ENCODE peak calls at places on chromosomes 11 and 22, in eight cellular contexts. One of them, this sample, is unnamed.

GRCh38 chr11:27699926-27700350 is 317 bp downstream of the BDNF start:
- DNase-seq in tibial artery: no peak
- DNase-seq in endothelial cell of umbilical vein: no peak
- DNase-seq in SJSA1: no peak
- DNase-seq in stomach: no peak
- DNase-seq in thoracic aorta: no peak
- DNase-seq in kidney: peak; percentile 62
- DNase-seq in transverse colon: no peak
- DNase-seq in this sample: no peak

GRCh38 chr22:49444781-49445180 is 382.9 kb downstream of the BRD1 start:
- DNase-seq in SJSA1: no peak
- DNase-seq in stomach: no peak
- DNase-seq in endothelial cell of umbilical vein: no peak
- DNase-seq in kidney: no peak
- DNase-seq in thoracic aorta: no peak
- DNase-seq in tibial artery: no peak
- DNase-seq in transverse colon: no peak
- DNase-seq in this sample: no peak

GRCh38 chr22:39234867-39235687 is 9.7 kb downstream of the PDGFB start:
- DNase-seq in SJSA1: no peak
- DNase-seq in thoracic aorta: no peak
- DNase-seq in tibial artery: no peak
- DNase-seq in transverse colon: peak; percentile 63
- DNase-seq in stomach: peak; percentile 75
- DNase-seq in kidney: peak; percentile 93
- DNase-seq in endothelial cell of umbilical vein: peak; percentile 70
- DNase-seq in this sample: peak; percentile 83

GRCh38 chr11:128895505-128895904 is 4.3 kb downstream of the KCNJ5 start:
- DNase-seq in kidney: no peak
- DNase-seq in thoracic aorta: no peak
- DNase-seq in transverse colon: no peak
- DNase-seq in stomach: no peak
- DNase-seq in tibial artery: no peak
- DNase-seq in SJSA1: no peak
- DNase-seq in endothelial cell of umbilical vein: no peak
- DNase-seq in this sample: no peak

GRCh38 chr11:13338437-13339069 is 61.0 kb downstream of the BMAL1 start:
- DNase-seq in tibial artery: no peak
- DNase-seq in endothelial cell of umbilical vein: no peak
- DNase-seq in kidney: no peak
- DNase-seq in thoracic aorta: no peak
- DNase-seq in SJSA1: no peak
- DNase-seq in transverse colon: no peak
- DNase-seq in stomach: no peak
- DNase-seq in this sample: no peak

GRCh38 chr11:76123243-76123642 is 83.1 kb downstream of the WNT11 start:
- DNase-seq in stomach: no peak
- DNase-seq in endothelial cell of umbilical vein: no peak
- DNase-seq in SJSA1: no peak
- DNase-seq in tibial artery: no peak
- DNase-seq in transverse colon: no peak
- DNase-seq in thoracic aorta: no peak
- DNase-seq in kidney: no peak
- DNase-seq in this sample: no peak

GRCh38 chr11:65897020-65897471 is 3.1 kb downstream of the FOSL1 start:
- DNase-seq in stomach: no peak
- DNase-seq in endothelial cell of umbilical vein: no peak
- DNase-seq in thoracic aorta: no peak
- DNase-seq in tibial artery: no peak
- DNase-seq in SJSA1: no peak
- DNase-seq in transverse colon: no peak
- DNase-seq in kidney: no peak
- DNase-seq in this sample: no peak

GRCh38 chr11:102783016-102783415 is 2.6 kb upstream of the MMP10 start:
- DNase-seq in tibial artery: no peak
- DNase-seq in transverse colon: no peak
- DNase-seq in thoracic aorta: no peak
- DNase-seq in stomach: no peak
- DNase-seq in endothelial cell of umbilical vein: no peak
- DNase-seq in SJSA1: no peak
- DNase-seq in kidney: no peak
- DNase-seq in this sample: no peak

GRCh38 chr22:30485362-30485988 is 13.7 kb upstream of the SEC14L3 start:
- DNase-seq in transverse colon: peak; percentile 72
- DNase-seq in SJSA1: peak; percentile 67
- DNase-seq in tibial artery: no peak
- DNase-seq in stomach: peak; percentile 74
- DNase-seq in endothelial cell of umbilical vein: peak; percentile 59
- DNase-seq in thoracic aorta: no peak
- DNase-seq in kidney: no peak
- DNase-seq in this sample: peak; percentile 56

GRCh38 chr11:87477321-87477720 is 439.6 kb downstream of the TMEM135 start:
- DNase-seq in SJSA1: no peak
- DNase-seq in transverse colon: no peak
- DNase-seq in tibial artery: no peak
- DNase-seq in thoracic aorta: no peak
- DNase-seq in endothelial cell of umbilical vein: no peak
- DNase-seq in stomach: no peak
- DNase-seq in kidney: no peak
- DNase-seq in this sample: no peak

GRCh38 chr22:47419239-47419638 is 656.8 kb downstream of the TBC1D22A start:
- DNase-seq in endothelial cell of umbilical vein: no peak
- DNase-seq in stomach: no peak
- DNase-seq in thoracic aorta: no peak
- DNase-seq in tibial artery: no peak
- DNase-seq in transverse colon: no peak
- DNase-seq in kidney: no peak
- DNase-seq in SJSA1: no peak
- DNase-seq in this sample: no peak

GRCh38 chr22:19892249-19892879 is 37.7 kb upstream of the GNB1L start:
- DNase-seq in transverse colon: no peak
- DNase-seq in endothelial cell of umbilical vein: peak; percentile 79
- DNase-seq in tibial artery: no peak
- DNase-seq in SJSA1: no peak
- DNase-seq in thoracic aorta: no peak
- DNase-seq in kidney: peak; percentile 65
- DNase-seq in stomach: no peak
- DNase-seq in this sample: no peak
- H3K27ac ChIP-seq in transverse colon: peak overlapping the region; percentile 43
- H3K27ac ChIP-seq in endothelial cell of umbilical vein: peak overlapping the region; percentile 83
- H3K27ac ChIP-seq in tibial artery: no peak overlapping the region
- H3K27ac ChIP-seq in SJSA1: peak overlapping the region; percentile 59
- H3K27ac ChIP-seq in thoracic aorta: no peak overlapping the region
- H3K27ac ChIP-seq in kidney: no peak overlapping the region
- H3K27ac ChIP-seq in stomach: no peak overlapping the region
- H3K27ac ChIP-seq in this sample: no peak overlapping the region

GRCh38 chr11:32333335-32333991 is 101.9 kb downstream of the WT1 start:
- DNase-seq in stomach: peak; percentile 63
- DNase-seq in thoracic aorta: no peak
- DNase-seq in transverse colon: peak; percentile 55
- DNase-seq in SJSA1: no peak
- DNase-seq in kidney: peak; percentile 77
- DNase-seq in endothelial cell of umbilical vein: peak; percentile 28
- DNase-seq in tibial artery: peak; percentile 70
- DNase-seq in this sample: peak; percentile 42
- H3K4me3 ChIP-seq in stomach: peak overlapping the region; percentile 42
- H3K4me3 ChIP-seq in thoracic aorta: peak overlapping the region; percentile 72
- H3K4me3 ChIP-seq in transverse colon: peak overlapping the region; percentile 46
- H3K4me3 ChIP-seq in SJSA1: no peak overlapping the region
- H3K4me3 ChIP-seq in kidney: peak overlapping the region; percentile 47
- H3K4me3 ChIP-seq in endothelial cell of umbilical vein: peak overlapping the region; percentile 21
- H3K4me3 ChIP-seq in tibial artery: peak overlapping the region; percentile 39
- H3K4me3 ChIP-seq in this sample: peak overlapping the region; percentile 62

GRCh38 chr22:26658161-26658560 is 773 bp downstream of the MIAT start:
- DNase-seq in SJSA1: no peak
- DNase-seq in thoracic aorta: no peak
- DNase-seq in stomach: no peak
- DNase-seq in tibial artery: no peak
- DNase-seq in transverse colon: no peak
- DNase-seq in kidney: no peak
- DNase-seq in endothelial cell of umbilical vein: no peak
- DNase-seq in this sample: no peak

GRCh38 chr22:26660961-26661578 is 3.7 kb downstream of the MIAT start:
- DNase-seq in tibial artery: no peak
- DNase-seq in transverse colon: no peak
- DNase-seq in stomach: no peak
- DNase-seq in endothelial cell of umbilical vein: no peak
- DNase-seq in SJSA1: no peak
- DNase-seq in thoracic aorta: no peak
- DNase-seq in kidney: no peak
- DNase-seq in this sample: no peak

GRCh38 chr22:26656896-26657851 is at the start of gene MIAT:
- DNase-seq in thoracic aorta: no peak
- DNase-seq in kidney: no peak
- DNase-seq in SJSA1: no peak
- DNase-seq in stomach: peak; percentile 40
- DNase-seq in tibial artery: no peak
- DNase-seq in endothelial cell of umbilical vein: no peak
- DNase-seq in transverse colon: peak; percentile 64
- DNase-seq in this sample: no peak

GRCh38 chr22:26662160-26662559 is 4.8 kb downstream of the MIAT start:
- DNase-seq in stomach: no peak
- DNase-seq in tibial artery: no peak
- DNase-seq in SJSA1: no peak
- DNase-seq in kidney: no peak
- DNase-seq in transverse colon: no peak
- DNase-seq in thoracic aorta: no peak
- DNase-seq in endothelial cell of umbilical vein: no peak
- DNase-seq in this sample: no peak

GRCh38 chr22:26658671-26659478 is 1.5 kb downstream of the MIAT start:
- DNase-seq in endothelial cell of umbilical vein: peak; percentile 52
- DNase-seq in kidney: no peak
- DNase-seq in tibial artery: no peak
- DNase-seq in transverse colon: peak; percentile 68
- DNase-seq in SJSA1: peak; percentile 83
- DNase-seq in stomach: peak; percentile 40
- DNase-seq in thoracic aorta: peak; percentile 57
- DNase-seq in this sample: no peak
- H3K27ac ChIP-seq in endothelial cell of umbilical vein: no peak overlapping the region
- H3K27ac ChIP-seq in kidney: no peak overlapping the region
- H3K27ac ChIP-seq in tibial artery: no peak overlapping the region
- H3K27ac ChIP-seq in transverse colon: peak overlapping the region; percentile 18
- H3K27ac ChIP-seq in SJSA1: no peak overlapping the region
- H3K27ac ChIP-seq in stomach: no peak overlapping the region
- H3K27ac ChIP-seq in thoracic aorta: no peak overlapping the region
- H3K27ac ChIP-seq in this sample: no peak overlapping the region

GRCh38 chr22:35891442-35891841 is 137.2 kb downstream of the RBFOX2 start:
- DNase-seq in transverse colon: no peak
- DNase-seq in thoracic aorta: no peak
- DNase-seq in tibial artery: no peak
- DNase-seq in SJSA1: no peak
- DNase-seq in stomach: no peak
- DNase-seq in endothelial cell of umbilical vein: no peak
- DNase-seq in kidney: no peak
- DNase-seq in this sample: no peak

GRCh38 chr22:35892192-35892591 is 136.4 kb downstream of the RBFOX2 start:
- DNase-seq in thoracic aorta: no peak
- DNase-seq in SJSA1: no peak
- DNase-seq in transverse colon: no peak
- DNase-seq in tibial artery: no peak
- DNase-seq in endothelial cell of umbilical vein: peak; percentile 64
- DNase-seq in kidney: no peak
- DNase-seq in stomach: no peak
- DNase-seq in this sample: no peak

GRCh38 chr22:35894464-35894878 is 134.2 kb downstream of the RBFOX2 start:
- DNase-seq in transverse colon: peak; percentile 15
- DNase-seq in endothelial cell of umbilical vein: no peak
- DNase-seq in kidney: no peak
- DNase-seq in stomach: no peak
- DNase-seq in thoracic aorta: peak; percentile 10
- DNase-seq in tibial artery: peak; percentile 77
- DNase-seq in SJSA1: no peak
- DNase-seq in this sample: no peak

GRCh38 chr22:35894937-35895708 is 133.5 kb downstream of the RBFOX2 start:
- DNase-seq in SJSA1: no peak
- DNase-seq in tibial artery: peak; percentile 77
- DNase-seq in kidney: no peak
- DNase-seq in endothelial cell of umbilical vein: no peak
- DNase-seq in transverse colon: peak; percentile 12
- DNase-seq in stomach: no peak
- DNase-seq in thoracic aorta: peak; percentile 34
- DNase-seq in this sample: no peak

DNA sequence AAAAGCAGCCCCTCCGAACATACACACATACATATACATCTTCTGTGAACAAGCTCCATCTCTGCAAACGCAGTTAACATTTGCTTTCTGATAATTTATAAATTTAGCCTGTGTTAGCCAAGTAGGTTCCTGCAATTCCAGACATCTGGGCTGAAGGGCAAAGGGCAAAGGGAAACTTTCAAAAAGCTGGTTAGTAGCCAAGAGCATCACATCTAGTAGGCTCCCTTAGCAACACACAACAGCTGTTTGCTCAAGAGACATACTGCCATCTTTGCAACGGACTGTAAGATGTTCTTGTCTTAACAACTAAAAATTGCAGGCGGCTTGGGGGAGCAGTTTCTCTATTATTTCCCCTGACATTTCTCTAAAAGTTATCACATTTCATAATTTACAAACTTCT is 134.9 kb downstream of the RBFOX2 start:
- DNase-seq in SJSA1: no peak
- DNase-seq in endothelial cell of umbilical vein: peak; percentile 40
- DNase-seq in thoracic aorta: no peak
- DNase-seq in transverse colon: no peak
- DNase-seq in tibial artery: no peak
- DNase-seq in kidney: no peak
- DNase-seq in stomach: no peak
- DNase-seq in this sample: no peak
- H3K4me3 ChIP-seq in SJSA1: no peak overlapping the region
- H3K4me3 ChIP-seq in endothelial cell of umbilical vein: no peak overlapping the region
- H3K4me3 ChIP-seq in thoracic aorta: peak overlapping the region; percentile 76
- H3K4me3 ChIP-seq in transverse colon: peak overlapping the region; percentile 6
- H3K4me3 ChIP-seq in tibial artery: peak overlapping the region; percentile 53
- H3K4me3 ChIP-seq in kidney: no peak overlapping the region
- H3K4me3 ChIP-seq in stomach: peak overlapping the region; percentile 34
- H3K4me3 ChIP-seq in this sample: peak overlapping the region; percentile 65

GRCh38 chr22:45890351-45890635 is 86.7 kb downstream of the WNT7B start:
- DNase-seq in stomach: no peak
- DNase-seq in kidney: no peak
- DNase-seq in SJSA1: no peak
- DNase-seq in thoracic aorta: no peak
- DNase-seq in endothelial cell of umbilical vein: no peak
- DNase-seq in transverse colon: no peak
- DNase-seq in tibial artery: no peak
- DNase-seq in this sample: no peak
- H3K27ac ChIP-seq in stomach: no peak overlapping the region
- H3K27ac ChIP-seq in kidney: no peak overlapping the region
- H3K27ac ChIP-seq in SJSA1: no peak overlapping the region
- H3K27ac ChIP-seq in thoracic aorta: no peak overlapping the region
- H3K27ac ChIP-seq in endothelial cell of umbilical vein: no peak overlapping the region
- H3K27ac ChIP-seq in transverse colon: no peak overlapping the region
- H3K27ac ChIP-seq in tibial artery: no peak overlapping the region
- H3K27ac ChIP-seq in this sample: no peak overlapping the region

This sample was measured in left ventricle myocardium inferior.